ENCODE peak calls at places on chromosomes 13 and 19, in four cellular contexts. T is GM12878, Q is K562, K is HepG2. L is an unnamed sample.

GRCh38 chr13:84844473-84844872 is 954.7 kb downstream of the SLITRK6 start:
- DNase-seq in T (no peak), Q (no peak), K (peak), L (peak)

GRCh38 chr19:1333789-1334188 is 48.1 kb downstream of the EFNA2 start:
- DNase-seq in T (no peak), Q (peak), K (no peak), L (no peak)

GRCh38 chr13:73722120-73722519 is 412.1 kb downstream of the KLF12 start:
- DNase-seq in T (peak), Q (no peak), K (peak), L (no peak)

GRCh38 chr13:26498524-26499208 is 58.8 kb upstream of the WASF3 start:
- DNase-seq in T (no peak), Q (no peak), K (no peak), L (no peak)

GRCh38 chr19:2952953-2953481 is 8.2 kb upstream of the ZNF77 start:
- DNase-seq in T (no peak), Q (no peak), K (peak), L (no peak)

GRCh38 chr13:106917673-106918652 is 350.0 kb upstream of the ARGLU1 start:
- DNase-seq in T (no peak), Q (peak), K (no peak), L (peak)

GRCh38 chr19:31152906-31153305 is 196.3 kb downstream of the TSHZ3 start:
- DNase-seq in T (no peak), Q (no peak), K (no peak), L (no peak)

GRCh38 chr13:33518442-33518841 is 232.9 kb upstream of the STARD13 start:
- DNase-seq in T (no peak), Q (no peak), K (no peak), L (no peak)

GRCh38 chr13:42487221-42487620 is 86.7 kb upstream of the TNFSF11 start:
- DNase-seq in T (no peak), Q (no peak), K (no peak), L (no peak)

GRCh38 chr19:41700381-41701195 is 7.8 kb upstream of the CEACAM5 start:
- DNase-seq in T (no peak), Q (no peak), K (no peak), L (no peak)

GRCh38 chr19:2040647-2041435 is 10.2 kb downstream of the MKNK2 start:
- DNase-seq in T (no peak), Q (no peak), K (no peak), L (no peak)

GRCh38 chr13:111175372-111175771 is 60.3 kb downstream of the ARHGEF7 start:
- DNase-seq in T (no peak), Q (no peak), K (no peak), L (no peak)
- TF ChIP-seq BHLHE40 in T (no peak), Q (no peak), K (no peak), L (no peak)

GRCh38 chr19:12833747-12834417 is 497 bp downstream of the RTBDN start:
- DNase-seq in T (no peak), Q (peak), K (no peak), L (peak)
- TF ChIP-seq FOXM1 in T (no peak), Q (no peak), K (no peak), L (no peak)

DNA sequence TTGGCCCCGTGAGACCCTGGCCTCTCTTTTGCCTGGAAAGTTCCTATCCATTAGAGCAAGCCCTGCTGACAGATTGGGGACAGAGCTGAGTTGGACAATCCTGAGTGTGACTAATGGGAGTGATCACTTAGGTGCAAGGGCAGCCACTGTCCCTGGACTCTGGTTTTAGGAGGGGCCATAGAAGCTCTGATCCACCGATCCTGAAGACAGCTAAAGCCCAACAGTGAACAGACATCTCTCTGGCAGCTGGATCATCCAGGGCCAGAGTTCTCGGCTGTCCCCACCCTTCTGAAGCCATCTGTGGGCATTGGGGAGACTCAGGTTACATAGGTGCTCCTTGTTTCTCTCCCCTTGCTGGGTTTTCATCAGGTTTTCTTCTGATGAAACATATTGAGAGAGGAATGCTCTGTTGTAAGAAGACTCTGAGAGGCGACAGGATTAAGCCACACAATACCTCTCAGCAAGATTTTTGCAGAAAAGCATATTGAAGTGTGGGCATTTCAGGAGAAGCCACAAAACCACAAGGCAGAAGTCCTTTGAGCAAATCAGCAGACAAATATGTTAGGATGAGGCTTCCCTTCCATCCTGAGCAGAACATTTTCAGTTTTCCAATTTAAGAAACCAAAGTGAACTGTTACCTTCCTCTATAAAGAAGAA is 288.0 kb upstream of the MAB21L1 start:
- DNase-seq in T (no peak), Q (no peak), K (no peak), L (no peak)
- TF ChIP-seq BHLHE40 in T (no peak), Q (no peak), K (no peak), L (no peak)

DNA sequence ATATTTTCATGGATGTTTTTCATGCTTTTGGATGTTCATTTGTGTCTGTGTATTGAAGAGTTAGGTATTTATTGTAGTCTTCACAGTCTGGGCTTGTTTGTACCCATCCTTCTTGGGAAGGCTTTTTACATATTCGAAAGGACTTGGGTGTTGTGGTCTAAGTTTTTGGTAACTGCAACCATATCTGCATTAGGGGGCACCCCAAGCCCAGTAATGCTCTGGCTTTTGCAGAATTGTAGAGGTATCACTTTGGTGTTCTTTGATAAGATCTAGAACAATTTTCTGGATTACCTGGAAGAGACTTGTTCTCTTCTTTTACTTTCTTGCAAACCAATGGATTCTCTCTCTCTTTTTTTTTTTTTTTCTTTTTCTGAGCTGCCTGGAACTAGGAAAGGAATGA is 581.3 kb downstream of the DACH1 start:
- DNase-seq in T (no peak), Q (no peak), K (no peak), L (no peak)
- TF ChIP-seq FOXM1 in T (no peak), Q (no peak), K (no peak), L (no peak)

GRCh38 chr13:99993660-99994455 is 12.3 kb downstream of the ZIC2 start:
- DNase-seq in T (no peak), Q (no peak), K (no peak), L (no peak)
- TF ChIP-seq BHLHE40 in T (no peak), Q (no peak), K (no peak), L (no peak)

GRCh38 chr13:111899714-111900389 is 167.1 kb upstream of the SOX1 start:
- DNase-seq in T (no peak), Q (no peak), K (no peak), L (no peak)

GRCh38 chr13:111900390-111901180 is 166.4 kb upstream of the SOX1 start:
- DNase-seq in T (no peak), Q (no peak), K (no peak), L (no peak)

GRCh38 chr13:111903143-111903542 is 163.8 kb upstream of the SOX1 start:
- DNase-seq in T (no peak), Q (no peak), K (no peak), L (no peak)

GRCh38 chr13:111902726-111903125 is 164.2 kb upstream of the SOX1 start:
- DNase-seq in T (no peak), Q (no peak), K (no peak), L (no peak)

DNA sequence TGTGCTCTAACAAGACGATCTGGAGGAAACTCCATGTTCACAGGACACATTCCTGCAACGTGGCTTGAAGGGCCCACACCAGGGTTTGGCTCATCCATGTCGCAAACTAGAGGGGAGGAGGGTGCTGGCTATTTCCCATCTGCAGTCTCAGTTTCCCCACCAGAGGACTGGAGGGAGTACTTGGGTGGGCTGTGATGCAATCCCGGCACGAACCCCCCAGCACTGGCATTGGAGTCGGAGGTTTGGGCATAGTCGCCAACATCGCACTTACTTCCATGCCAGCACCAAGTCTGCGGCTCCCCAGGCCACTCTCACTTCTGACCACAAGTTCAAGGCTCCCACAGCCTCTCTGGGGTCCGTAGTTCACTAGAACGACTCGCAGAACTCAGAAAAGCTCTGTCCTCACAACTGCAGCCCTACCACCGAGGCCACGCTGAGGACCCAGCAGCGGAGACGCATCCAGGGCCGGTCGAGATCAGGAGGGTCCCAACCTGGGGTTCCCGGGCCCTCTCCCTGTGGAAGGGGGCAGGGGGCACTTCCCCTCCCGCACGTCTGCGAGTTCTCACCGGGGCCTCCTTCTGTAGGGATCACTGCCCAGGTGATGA is 165.5 kb upstream of the SOX1 start:
- DNase-seq in T (no peak), Q (no peak), K (no peak), L (no peak)
- TF ChIP-seq FOXM1 in T (no peak), Q (no peak), K (no peak), L (no peak)

DNA sequence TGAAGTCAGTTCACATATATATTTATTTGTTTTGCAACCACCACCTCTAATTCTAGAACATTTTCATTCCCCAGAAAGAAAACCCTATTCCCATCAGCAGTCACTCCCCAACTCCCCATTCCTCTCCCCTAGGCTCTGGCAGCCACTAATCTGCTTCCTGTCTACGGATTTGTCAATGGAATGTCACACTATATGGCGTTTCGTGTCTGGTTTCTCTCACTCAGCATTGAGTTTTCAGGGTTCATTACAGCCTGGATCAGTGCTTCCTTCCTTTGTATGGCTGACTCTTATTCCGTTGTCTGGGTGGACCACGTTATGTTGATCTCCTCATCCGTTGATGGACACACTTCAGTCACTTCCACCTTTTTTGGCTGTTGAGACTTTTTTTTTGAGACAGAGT is 9.3 kb downstream of the COLGALT1 start:
- DNase-seq in T (no peak), Q (no peak), K (no peak), L (peak)
- TF ChIP-seq BHLHE40 in T (no peak), Q (no peak), K (no peak), L (no peak)

GRCh38 chr13:75482820-75483079 is 781 bp upstream of the TBC1D4 start:
- DNase-seq in T (no peak), Q (no peak), K (no peak), L (no peak)

GRCh38 chr13:75482070-75482819 is at the start of gene TBC1D4:
- DNase-seq in T (peak), Q (peak), K (peak), L (peak)

GRCh38 chr13:75480691-75481175 is 1.2 kb downstream of the TBC1D4 start:
- DNase-seq in T (no peak), Q (peak), K (peak), L (peak)

GRCh38 chr13:75479102-75479501 is 2.9 kb downstream of the TBC1D4 start:
- DNase-seq in T (no peak), Q (no peak), K (no peak), L (no peak)

GRCh38 chr13:75481176-75482069 is 546 bp downstream of the TBC1D4 start:
- DNase-seq in T (no peak), Q (peak), K (no peak), L (peak)
- TF ChIP-seq FOXM1 in T (no peak), Q (no peak), K (no peak), L (no peak)

GRCh38 chr13:35978607-35979316 is 152.4 kb downstream of the DCLK1 start:
- DNase-seq in T (no peak), Q (peak), K (peak), L (peak)
- TF ChIP-seq BHLHE40 in T (no peak), Q (no peak), K (no peak), L (no peak)

GRCh38 chr13:99828114-99828513 is 143.5 kb downstream of the ZIC5 start:
- DNase-seq in T (peak), Q (no peak), K (no peak), L (no peak)

GRCh38 chr13:99830931-99831330 is 140.6 kb downstream of the ZIC5 start:
- DNase-seq in T (no peak), Q (no peak), K (no peak), L (peak)

GRCh38 chr13:99827011-99827410 is 144.6 kb downstream of the ZIC5 start:
- DNase-seq in T (no peak), Q (no peak), K (no peak), L (no peak)

GRCh38 chr13:99829156-99829555 is 142.4 kb downstream of the ZIC5 start:
- DNase-seq in T (no peak), Q (no peak), K (no peak), L (no peak)

DNA sequence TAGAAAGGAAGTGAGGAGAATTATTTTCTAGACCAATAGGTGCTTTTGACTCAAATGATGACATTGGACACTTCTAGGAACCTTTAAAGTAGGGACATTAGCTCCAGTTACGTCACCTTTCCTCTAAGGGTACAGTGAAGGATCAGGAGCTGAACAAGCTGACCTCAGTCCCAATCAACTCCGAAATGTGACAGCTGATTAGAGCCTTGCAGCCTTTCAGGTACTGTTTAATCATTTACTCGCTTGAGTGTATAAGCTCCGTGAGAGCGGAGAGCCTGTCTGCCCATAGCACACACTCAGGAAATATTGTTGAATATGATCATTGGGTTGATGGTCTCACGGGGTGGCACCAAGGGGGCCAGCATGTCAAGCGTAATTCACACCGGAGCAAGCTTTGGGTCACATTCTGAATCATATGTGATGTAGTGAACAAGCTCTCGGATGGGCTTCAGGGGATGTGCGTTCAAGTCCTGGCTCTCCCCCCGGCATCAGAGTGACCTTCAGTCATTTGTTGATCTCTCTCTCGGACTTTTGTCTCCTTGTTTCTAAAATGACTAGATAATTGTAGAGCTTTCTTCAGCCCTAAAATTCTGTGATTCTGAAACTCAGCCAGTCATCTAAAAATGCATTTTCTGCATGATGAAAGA is 141.9 kb downstream of the ZIC5 start:
- DNase-seq in T (no peak), Q (no peak), K (peak), L (no peak)
- TF ChIP-seq FOXM1 in T (no peak), Q (no peak), K (no peak), L (no peak)